ENCODE peak calls at places on chromosomes 16 and 17, in six cellular contexts. Y, Q, P, O, G and D are unnamed samples. For H3K27me3, the result is how much of the 10 kb centered on the place peaks cover.

GRCh38 chr17:33560165-33560564 is 267.1 kb upstream of the ASIC2 start:
- DNase-seq in Y (no peak), Q (no peak), P (no peak), O (no peak), G (no peak), D (no peak)

GRCh38 chr17:38844261-38844757 is 9.2 kb downstream of the RPL23 start:
- DNase-seq in Y (peak), Q (no peak), P (peak), O (no peak), G (peak), D (no peak)

GRCh38 chr16:57679016-57679415 is 10.9 kb downstream of the ADGRG3 start:
- DNase-seq in Y (no peak), Q (no peak), P (no peak), O (no peak), G (no peak), D (no peak)

GRCh38 chr16:4561565-4561964 is 5.4 kb downstream of the C16orf96 start:
- DNase-seq in Y (no peak), Q (no peak), P (no peak), O (no peak), G (no peak), D (no peak)

GRCh38 chr17:37608369-37609169 is 649 bp downstream of the SYNRG start:
- DNase-seq in Y (no peak), Q (no peak), P (peak), O (peak), G (no peak), D (no peak)

GRCh38 chr17:45845376-45846185 is 900 bp downstream of the SPPL2C start:
- DNase-seq in Y (no peak), Q (no peak), P (no peak), O (no peak), G (no peak), D (no peak)

GRCh38 chr17:59785091-59785799 is 77.8 kb downstream of the VMP1 start:
- DNase-seq in Y (no peak), Q (no peak), P (no peak), O (no peak), G (no peak), D (no peak)

GRCh38 chr16:4272114-4272954 is 489 bp downstream of the TFAP4 start:
- DNase-seq in Y (peak), Q (peak), P (peak), O (peak), G (no peak), D (no peak)

GRCh38 chr17:82864721-82865240 is 25.0 kb upstream of the ZNF750 start:
- DNase-seq in Y (peak), Q (no peak), P (no peak), O (no peak), G (no peak), D (no peak)

GRCh38 chr16:48535831-48536599 is 74.0 kb downstream of the N4BP1 start:
- DNase-seq in Y (peak), Q (peak), P (peak), O (peak), G (peak), D (no peak)

GRCh38 chr17:3739422-3740124 is 15.9 kb downstream of the HASPIN start:
- DNase-seq in Y (no peak), Q (no peak), P (no peak), O (no peak), G (no peak), D (no peak)

GRCh38 chr17:73743802-73744201 is 99.6 kb upstream of the SDK2 start:
- DNase-seq in Y (no peak), Q (no peak), P (no peak), O (no peak), G (no peak), D (no peak)

GRCh38 chr16:62068747-62069146 is 32.5 kb upstream of the CDH8 start:
- DNase-seq in Y (no peak), Q (no peak), P (peak), O (no peak), G (no peak), D (no peak)

GRCh38 chr17:5557485-5557884 is 26.8 kb downstream of the NLRP1 start:
- DNase-seq in Y (no peak), Q (no peak), P (no peak), O (no peak), G (no peak), D (no peak)

GRCh38 chr17:518047-518735 is 165.6 kb upstream of the RPH3AL start:
- DNase-seq in Y (no peak), Q (no peak), P (no peak), O (no peak), G (no peak), D (no peak)

GRCh38 chr16:1414532-1415265 is at the start of gene UNKL:
- DNase-seq in Y (peak), Q (peak), P (peak), O (peak), G (peak), D (peak)

GRCh38 chr16:89596957-89597644 is 16.3 kb upstream of the DPEP1 start:
- DNase-seq in Y (no peak), Q (no peak), P (no peak), O (no peak), G (no peak), D (no peak)

GRCh38 chr17:77400445-77400870 is 259.7 kb downstream of the SEC14L1 start:
- DNase-seq in Y (peak), Q (peak), P (no peak), O (no peak), G (no peak), D (peak)

GRCh38 chr17:46063239-46063638 is 64.2 kb downstream of the STH start:
- DNase-seq in Y (no peak), Q (no peak), P (no peak), O (no peak), G (no peak), D (no peak)

GRCh38 chr17:38879878-38880727 is 10.2 kb downstream of the LASP1 start:
- DNase-seq in Y (peak), Q (no peak), P (peak), O (no peak), G (no peak), D (no peak)

GRCh38 chr17:77420804-77421634 is 280.2 kb downstream of the SEC14L1 start:
- DNase-seq in Y (peak), Q (no peak), P (no peak), O (peak), G (no peak), D (peak)

GRCh38 chr16:6600167-6600566 is 732.5 kb upstream of the RBFOX1 start:
- DNase-seq in Y (no peak), Q (no peak), P (no peak), O (no peak), G (no peak), D (no peak)

GRCh38 chr17:18093616-18094408 is 6.1 kb downstream of the DRG2 start:
- DNase-seq in Y (peak), Q (peak), P (no peak), O (peak), G (no peak), D (no peak)

GRCh38 chr16:88552815-88553214 is 17.4 kb upstream of the ZC3H18 start:
- DNase-seq in Y (no peak), Q (no peak), P (peak), O (no peak), G (no peak), D (no peak)

GRCh38 chr16:88548131-88548874 is 21.9 kb upstream of the ZC3H18 start:
- DNase-seq in Y (no peak), Q (no peak), P (no peak), O (no peak), G (no peak), D (no peak)

GRCh38 chr16:88552166-88552565 is 18.0 kb upstream of the ZC3H18 start:
- DNase-seq in Y (no peak), Q (no peak), P (no peak), O (no peak), G (no peak), D (no peak)

GRCh38 chr16:88548985-88549384 is 21.2 kb upstream of the ZC3H18 start:
- DNase-seq in Y (no peak), Q (no peak), P (no peak), O (no peak), G (no peak), D (no peak)

GRCh38 chr16:88549671-88550643 is 20.2 kb upstream of the ZC3H18 start:
- DNase-seq in Y (no peak), Q (no peak), P (no peak), O (no peak), G (no peak), D (no peak)
- H3K27me3 ChIP-seq in Y (under half), Q (half or more), P (under half), O (under half), G (under half), D (under half)

DNA sequence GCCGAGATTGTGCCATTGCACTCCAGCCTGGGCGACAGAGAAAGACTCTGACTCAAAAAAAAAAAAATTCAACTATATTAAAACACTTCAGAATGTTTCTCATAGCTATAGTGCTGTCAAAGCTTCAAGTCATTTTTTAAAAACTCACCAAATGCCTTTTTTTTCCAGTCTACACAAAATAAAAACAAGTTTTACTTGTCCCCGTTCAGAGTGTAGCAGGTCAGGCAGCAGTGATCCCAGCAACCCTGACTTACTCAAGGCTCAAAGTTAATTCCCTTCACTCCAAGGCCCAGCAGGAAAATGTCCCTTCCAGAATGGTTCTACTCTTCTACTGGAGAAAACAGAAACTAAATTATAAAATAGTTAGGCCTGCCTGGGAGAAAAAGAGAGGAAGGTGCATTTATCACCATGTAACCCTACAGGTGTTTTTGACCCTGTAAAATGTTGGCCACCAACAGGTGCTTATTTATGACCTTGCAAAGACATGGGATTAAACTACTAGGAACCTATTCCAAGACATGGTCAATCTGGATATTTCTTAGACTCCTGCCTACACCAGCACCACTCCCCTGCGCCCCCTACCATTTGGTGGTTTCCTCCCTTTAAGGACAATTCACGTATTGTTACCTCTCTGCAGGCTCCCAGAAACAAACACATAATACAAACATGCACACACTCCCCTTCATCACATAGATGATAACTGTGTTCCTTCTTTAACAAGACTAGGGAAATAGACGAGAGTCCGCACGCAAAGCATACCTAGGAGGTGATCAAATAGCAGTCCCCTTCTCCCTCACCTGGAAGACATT is 5.4 kb downstream of the AMFR start:
- DNase-seq in Y (no peak), Q (no peak), P (no peak), O (no peak), G (no peak), D (no peak)
- TF ChIP-seq CTCF in Y (no peak), Q (no peak), P (no peak), O (no peak), G (no peak), D (no peak)

DNA sequence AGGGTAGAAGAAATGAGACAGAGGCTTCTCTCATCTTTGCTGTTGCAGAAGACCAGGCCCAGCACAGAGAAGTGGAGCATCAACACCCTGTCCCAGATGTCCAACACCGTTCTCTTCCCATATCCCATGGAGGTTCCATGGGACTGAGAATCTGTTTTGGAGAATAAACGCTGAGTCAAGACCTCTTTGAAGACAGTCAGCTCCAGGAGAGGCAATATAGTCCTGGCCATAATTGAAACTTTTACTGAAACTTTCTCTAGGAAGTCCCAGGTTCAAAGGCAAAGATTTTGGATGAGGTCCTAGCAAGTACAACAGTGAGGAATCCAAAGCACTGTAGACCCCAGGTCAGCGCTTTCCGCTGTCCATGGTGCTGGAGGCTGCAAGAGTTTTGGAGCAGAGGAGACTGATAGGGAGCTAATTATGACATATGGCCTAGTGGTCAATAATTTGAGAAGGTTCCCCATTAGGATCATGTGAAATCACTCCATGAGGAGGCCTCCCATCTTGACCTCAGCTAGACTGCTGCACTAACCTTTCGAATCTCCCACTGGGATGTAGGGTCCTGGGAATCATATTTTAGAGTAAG is 36.0 kb downstream of the OSBPL7 start:
- DNase-seq in Y (no peak), Q (no peak), P (peak), O (no peak), G (no peak), D (no peak)
- H3K27me3 ChIP-seq in Y (under half), Q (half or more), P (half or more), O (under half), G (under half), D (under half)

DNA sequence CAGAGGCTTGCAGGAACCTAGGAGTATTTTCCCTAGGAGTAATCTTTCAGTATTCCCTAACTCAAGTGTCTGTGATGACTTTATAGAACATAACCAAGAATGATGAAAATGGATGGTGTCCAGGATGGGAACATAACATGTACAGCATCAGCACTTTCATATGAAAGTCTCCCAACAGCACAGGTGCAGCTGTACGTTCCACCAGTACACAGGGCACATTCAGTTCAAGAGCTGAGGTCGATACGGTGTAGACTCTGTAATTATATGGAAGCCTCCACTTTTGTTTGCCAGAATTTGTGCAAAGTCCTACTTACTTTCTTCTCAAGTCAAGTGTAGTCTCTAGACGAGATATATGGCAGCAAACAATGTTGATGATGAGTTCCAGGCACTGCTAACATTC is 46.2 kb upstream of the CRYM start:
- DNase-seq in Y (no peak), Q (no peak), P (peak), O (no peak), G (no peak), D (no peak)
- TF ChIP-seq CTCF in Y (no peak), Q (no peak), P (no peak), O (no peak), G (no peak), D (no peak)

GRCh38 chr17:68383120-68383442 is 74.2 kb downstream of the WIPI1 start:
- DNase-seq in Y (no peak), Q (no peak), P (no peak), O (no peak), G (no peak), D (no peak)

GRCh38 chr17:68387485-68387884 is 69.8 kb downstream of the WIPI1 start:
- DNase-seq in Y (no peak), Q (no peak), P (no peak), O (no peak), G (no peak), D (no peak)

GRCh38 chr17:68384941-68385340 is 72.4 kb downstream of the WIPI1 start:
- DNase-seq in Y (no peak), Q (no peak), P (no peak), O (no peak), G (no peak), D (no peak)

GRCh38 chr17:68383443-68384321 is 73.6 kb downstream of the WIPI1 start:
- DNase-seq in Y (peak), Q (no peak), P (no peak), O (no peak), G (no peak), D (no peak)

DNA sequence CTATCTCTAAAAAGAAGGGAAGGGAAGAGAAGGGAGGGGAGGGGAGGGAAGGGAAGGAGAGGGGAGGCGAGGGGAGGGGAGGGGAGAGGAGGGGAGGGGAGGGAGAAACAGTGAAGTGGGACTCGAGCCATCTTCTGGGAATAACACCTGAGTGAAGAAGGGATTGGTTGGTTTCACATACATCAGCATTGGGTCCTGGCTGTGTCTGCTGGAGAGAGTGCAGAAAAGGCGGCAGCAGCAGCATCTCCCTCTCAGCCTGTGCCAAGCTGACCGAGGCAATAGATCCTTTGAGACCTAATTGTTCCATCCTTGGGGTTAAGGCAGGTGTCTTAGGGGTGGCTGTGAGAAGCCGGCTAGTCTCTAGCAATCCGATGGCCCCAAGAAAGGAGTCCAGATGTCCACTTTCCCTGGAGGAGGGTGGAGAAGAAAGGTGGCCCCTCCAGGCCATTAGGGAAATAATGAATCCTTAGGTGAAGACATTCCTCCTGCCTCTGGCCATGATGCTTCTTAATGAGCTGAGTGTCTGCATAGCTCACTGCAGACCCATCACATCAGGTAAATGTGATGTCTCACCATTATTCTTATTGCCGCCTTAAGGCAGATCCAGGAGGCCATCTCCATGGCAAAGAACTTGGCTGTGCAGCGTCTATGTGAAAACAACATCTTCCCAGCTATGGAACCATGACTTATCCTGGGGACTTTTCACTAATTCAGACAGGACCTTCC is 71.6 kb downstream of the WIPI1 start:
- DNase-seq in Y (no peak), Q (no peak), P (no peak), O (no peak), G (no peak), D (no peak)
- H3K27me3 ChIP-seq in Y (under half), Q (under half), P (under half), O (under half), G (under half), D (under half)